ENCODE peak calls at places on chromosomes 12 and 14, in seven cellular contexts. One of them, this sample, is unnamed.

GRCh38 chr12:10212623-10213131 is at the start of gene GABARAPL1:
- DNase-seq in HCT116: peak; percentile 39
- DNase-seq in CD8-positive, alpha-beta T cell: peak; percentile 90
- DNase-seq in ovary: peak; percentile 89
- DNase-seq in psoas muscle: peak; percentile 94
- DNase-seq in neural progenitor cell: peak; percentile 85
- DNase-seq in Panc1: no peak
- DNase-seq in this sample: peak; percentile 88

GRCh38 chr14:28661171-28661772 is 105.3 kb upstream of the FOXG1 start:
- DNase-seq in psoas muscle: no peak
- DNase-seq in ovary: no peak
- DNase-seq in HCT116: no peak
- DNase-seq in CD8-positive, alpha-beta T cell: no peak
- DNase-seq in neural progenitor cell: peak; percentile 37
- DNase-seq in Panc1: no peak
- DNase-seq in this sample: no peak

GRCh38 chr14:34072921-34073320 is 122.0 kb upstream of the EGLN3 start:
- DNase-seq in CD8-positive, alpha-beta T cell: no peak
- DNase-seq in psoas muscle: no peak
- DNase-seq in HCT116: no peak
- DNase-seq in Panc1: no peak
- DNase-seq in neural progenitor cell: no peak
- DNase-seq in ovary: no peak
- DNase-seq in this sample: no peak

GRCh38 chr12:50188280-50188781 is 21.2 kb upstream of the CERS5 start:
- DNase-seq in Panc1: no peak
- DNase-seq in CD8-positive, alpha-beta T cell: no peak
- DNase-seq in HCT116: no peak
- DNase-seq in psoas muscle: no peak
- DNase-seq in ovary: no peak
- DNase-seq in neural progenitor cell: no peak
- DNase-seq in this sample: no peak

GRCh38 chr12:119988440-119988787 is 622 bp upstream of the BICDL1 start:
- DNase-seq in CD8-positive, alpha-beta T cell: no peak
- DNase-seq in psoas muscle: no peak
- DNase-seq in ovary: no peak
- DNase-seq in HCT116: no peak
- DNase-seq in neural progenitor cell: no peak
- DNase-seq in Panc1: no peak
- DNase-seq in this sample: no peak

GRCh38 chr12:71440393-71441349 is 1.1 kb downstream of the LGR5 start:
- DNase-seq in ovary: no peak
- DNase-seq in Panc1: no peak
- DNase-seq in CD8-positive, alpha-beta T cell: no peak
- DNase-seq in psoas muscle: peak; percentile 46
- DNase-seq in HCT116: no peak
- DNase-seq in neural progenitor cell: peak; percentile 61
- DNase-seq in this sample: peak; percentile 67

GRCh38 chr12:69701821-69702220 is 2.7 kb upstream of the BEST3 start:
- DNase-seq in psoas muscle: no peak
- DNase-seq in HCT116: no peak
- DNase-seq in Panc1: no peak
- DNase-seq in neural progenitor cell: no peak
- DNase-seq in ovary: no peak
- DNase-seq in CD8-positive, alpha-beta T cell: no peak
- DNase-seq in this sample: no peak

GRCh38 chr12:72330291-72330690 is 58.1 kb downstream of the TRHDE start:
- DNase-seq in HCT116: no peak
- DNase-seq in neural progenitor cell: peak; percentile 70
- DNase-seq in ovary: peak; percentile 11
- DNase-seq in psoas muscle: peak; percentile 51
- DNase-seq in Panc1: no peak
- DNase-seq in CD8-positive, alpha-beta T cell: no peak
- DNase-seq in this sample: no peak

GRCh38 chr14:68458840-68459469 is 333.9 kb downstream of the ZFP36L1 start:
- DNase-seq in psoas muscle: peak; percentile 76
- DNase-seq in neural progenitor cell: peak; percentile 56
- DNase-seq in HCT116: no peak
- DNase-seq in Panc1: no peak
- DNase-seq in ovary: no peak
- DNase-seq in CD8-positive, alpha-beta T cell: no peak
- DNase-seq in this sample: no peak

GRCh38 chr12:39300799-39301198 is 142.1 kb downstream of the KIF21A start:
- DNase-seq in Panc1: no peak
- DNase-seq in HCT116: no peak
- DNase-seq in CD8-positive, alpha-beta T cell: no peak
- DNase-seq in psoas muscle: no peak
- DNase-seq in ovary: no peak
- DNase-seq in neural progenitor cell: no peak
- DNase-seq in this sample: no peak

GRCh38 chr14:84090837-84091236 is 1439.1 kb upstream of the FLRT2 start:
- DNase-seq in neural progenitor cell: no peak
- DNase-seq in CD8-positive, alpha-beta T cell: no peak
- DNase-seq in psoas muscle: no peak
- DNase-seq in ovary: peak; percentile 17
- DNase-seq in HCT116: no peak
- DNase-seq in Panc1: no peak
- DNase-seq in this sample: no peak

GRCh38 chr12:78928200-78929074 is 63.9 kb downstream of the SYT1 start:
- DNase-seq in ovary: no peak
- DNase-seq in neural progenitor cell: no peak
- DNase-seq in CD8-positive, alpha-beta T cell: no peak
- DNase-seq in Panc1: peak; percentile 64
- DNase-seq in psoas muscle: no peak
- DNase-seq in HCT116: peak; percentile 87
- DNase-seq in this sample: no peak

GRCh38 chr14:79293482-79293881 is 917.8 kb downstream of the DIO2 start:
- DNase-seq in CD8-positive, alpha-beta T cell: no peak
- DNase-seq in psoas muscle: no peak
- DNase-seq in neural progenitor cell: no peak
- DNase-seq in Panc1: no peak
- DNase-seq in HCT116: no peak
- DNase-seq in ovary: no peak
- DNase-seq in this sample: no peak

GRCh38 chr14:73741386-73741875 is 27.2 kb upstream of the PNMA1 start:
- DNase-seq in ovary: peak; percentile 64
- DNase-seq in HCT116: no peak
- DNase-seq in Panc1: no peak
- DNase-seq in neural progenitor cell: peak; percentile 60
- DNase-seq in CD8-positive, alpha-beta T cell: peak; percentile 73
- DNase-seq in psoas muscle: peak; percentile 80
- DNase-seq in this sample: peak; percentile 83

GRCh38 chr12:124828264-124829007 is 35.2 kb downstream of the SCARB1 start:
- DNase-seq in CD8-positive, alpha-beta T cell: no peak
- DNase-seq in psoas muscle: no peak
- DNase-seq in ovary: no peak
- DNase-seq in Panc1: no peak
- DNase-seq in HCT116: no peak
- DNase-seq in neural progenitor cell: no peak
- DNase-seq in this sample: peak; percentile 78

GRCh38 chr14:75522224-75522764 is at the start of gene BATF:
- DNase-seq in CD8-positive, alpha-beta T cell: peak; percentile 73
- DNase-seq in HCT116: no peak
- DNase-seq in ovary: no peak
- DNase-seq in psoas muscle: no peak
- DNase-seq in neural progenitor cell: no peak
- DNase-seq in Panc1: no peak
- DNase-seq in this sample: peak; percentile 39

GRCh38 chr12:112380663-112381420 is 1.4 kb downstream of the HECTD4 start:
- DNase-seq in psoas muscle: no peak
- DNase-seq in Panc1: no peak
- DNase-seq in HCT116: no peak
- DNase-seq in CD8-positive, alpha-beta T cell: no peak
- DNase-seq in ovary: no peak
- DNase-seq in neural progenitor cell: peak; percentile 54
- DNase-seq in this sample: peak; percentile 45

GRCh38 chr12:122499991-122500684 is 594 bp downstream of the ZCCHC8 start:
- DNase-seq in ovary: peak; percentile 47
- DNase-seq in Panc1: no peak
- DNase-seq in neural progenitor cell: no peak
- DNase-seq in psoas muscle: peak; percentile 84
- DNase-seq in CD8-positive, alpha-beta T cell: peak; percentile 68
- DNase-seq in HCT116: peak; percentile 16
- DNase-seq in this sample: peak; percentile 56

GRCh38 chr12:110578522-110579238 is 4.4 kb downstream of the PPTC7 start:
- DNase-seq in neural progenitor cell: no peak
- DNase-seq in Panc1: no peak
- DNase-seq in HCT116: peak; percentile 88
- DNase-seq in CD8-positive, alpha-beta T cell: no peak
- DNase-seq in psoas muscle: no peak
- DNase-seq in ovary: no peak
- DNase-seq in this sample: no peak

GRCh38 chr12:15208140-15208539 is 13.1 kb downstream of the RERG start:
- DNase-seq in Panc1: no peak
- DNase-seq in HCT116: no peak
- DNase-seq in CD8-positive, alpha-beta T cell: no peak
- DNase-seq in ovary: no peak
- DNase-seq in psoas muscle: no peak
- DNase-seq in neural progenitor cell: no peak
- DNase-seq in this sample: no peak

GRCh38 chr14:24286996-24287395 is 12.6 kb downstream of the DHRS1 start:
- DNase-seq in Panc1: no peak
- DNase-seq in neural progenitor cell: no peak
- DNase-seq in ovary: no peak
- DNase-seq in CD8-positive, alpha-beta T cell: no peak
- DNase-seq in psoas muscle: no peak
- DNase-seq in HCT116: no peak
- DNase-seq in this sample: no peak

GRCh38 chr12:70255311-70255710 is 12.1 kb downstream of the CNOT2 start:
- DNase-seq in Panc1: no peak
- DNase-seq in HCT116: no peak
- DNase-seq in ovary: no peak
- DNase-seq in CD8-positive, alpha-beta T cell: no peak
- DNase-seq in psoas muscle: no peak
- DNase-seq in neural progenitor cell: no peak
- DNase-seq in this sample: no peak

DNA sequence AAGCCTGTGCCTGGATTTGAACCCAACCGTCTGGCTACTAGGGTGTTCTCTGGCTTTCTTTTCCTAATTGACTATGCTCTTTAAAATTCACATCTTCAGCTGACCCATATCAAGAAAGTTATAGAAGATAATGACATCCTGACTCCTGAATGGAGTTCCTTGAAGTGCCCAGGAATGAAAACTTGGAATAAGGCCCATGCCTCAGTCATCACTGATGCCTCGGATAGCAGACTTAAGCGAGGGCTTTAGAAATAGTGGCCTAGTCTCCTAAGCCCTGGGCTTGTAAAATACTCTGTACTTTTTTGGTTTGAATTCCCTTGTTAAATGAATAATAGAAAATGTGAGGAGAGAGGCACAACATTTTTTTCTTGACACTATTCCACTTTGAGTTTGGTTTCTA is 39.0 kb downstream of the CHST11 start:
- DNase-seq in ovary: no peak
- DNase-seq in Panc1: no peak
- DNase-seq in psoas muscle: no peak
- DNase-seq in CD8-positive, alpha-beta T cell: no peak
- DNase-seq in HCT116: no peak
- DNase-seq in neural progenitor cell: no peak
- DNase-seq in this sample: no peak
- H3K4me1 ChIP-seq in ovary: peaks cover 2% of the 10 kb centered on the region
- H3K4me1 ChIP-seq in Panc1: no peaks in the 10 kb centered on the region
- H3K4me1 ChIP-seq in psoas muscle: peaks cover 7% of the 10 kb centered on the region
- H3K4me1 ChIP-seq in CD8-positive, alpha-beta T cell: peaks cover 66% of the 10 kb centered on the region
- H3K4me1 ChIP-seq in HCT116: peaks cover 10% of the 10 kb centered on the region
- H3K4me1 ChIP-seq in neural progenitor cell: peaks cover 20% of the 10 kb centered on the region
- H3K4me1 ChIP-seq in this sample: no peaks in the 10 kb centered on the region

GRCh38 chr12:55631056-55631455 is 5.6 kb upstream of the OR10P1 start:
- DNase-seq in Panc1: no peak
- DNase-seq in ovary: no peak
- DNase-seq in neural progenitor cell: no peak
- DNase-seq in CD8-positive, alpha-beta T cell: no peak
- DNase-seq in HCT116: no peak
- DNase-seq in psoas muscle: no peak
- DNase-seq in this sample: no peak
- H3K4me1 ChIP-seq in Panc1: no peaks in the 10 kb centered on the region
- H3K4me1 ChIP-seq in ovary: no peaks in the 10 kb centered on the region
- H3K4me1 ChIP-seq in neural progenitor cell: no peaks in the 10 kb centered on the region
- H3K4me1 ChIP-seq in CD8-positive, alpha-beta T cell: no peaks in the 10 kb centered on the region
- H3K4me1 ChIP-seq in HCT116: no peaks in the 10 kb centered on the region
- H3K4me1 ChIP-seq in psoas muscle: no peaks in the 10 kb centered on the region
- H3K4me1 ChIP-seq in this sample: no peaks in the 10 kb centered on the region

DNA sequence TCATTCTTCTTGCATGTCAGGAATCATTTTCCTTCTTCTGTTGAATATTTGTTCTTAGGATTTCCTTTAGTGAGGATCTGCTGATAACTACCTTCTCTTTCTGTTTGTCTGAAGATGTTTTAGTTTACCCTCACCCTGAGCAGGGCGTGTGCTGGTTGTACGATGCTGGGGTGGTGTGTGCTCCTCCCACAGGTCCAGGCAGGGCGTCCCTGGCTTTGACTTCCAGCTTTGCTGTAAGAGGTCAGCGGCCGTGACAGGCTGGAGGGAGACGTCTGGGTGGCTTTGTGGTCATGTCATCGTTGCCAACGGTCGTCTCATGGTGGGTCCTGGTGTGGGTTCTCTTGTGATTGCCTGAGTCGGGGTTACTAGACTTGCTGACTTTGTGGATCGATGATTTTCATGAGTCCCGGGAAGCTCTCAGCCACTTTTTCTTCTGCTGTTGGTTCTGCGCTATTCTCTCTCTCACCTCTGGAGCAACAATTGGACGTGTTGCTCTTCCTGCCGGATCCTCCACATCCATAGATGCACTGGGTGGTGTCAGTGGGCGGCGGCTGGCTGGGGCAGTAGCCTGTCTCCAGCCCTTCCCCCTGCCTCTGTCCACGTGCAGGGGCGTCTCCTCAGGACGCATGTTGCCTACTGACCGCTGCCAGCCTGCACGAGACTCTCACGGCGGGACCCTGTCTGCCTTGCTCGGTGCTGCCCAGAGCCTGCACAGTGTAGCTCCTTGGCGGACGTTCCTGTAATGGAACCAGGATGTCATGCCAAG is 8.4 kb downstream of the PACS2 start:
- DNase-seq in Panc1: no peak
- DNase-seq in CD8-positive, alpha-beta T cell: no peak
- DNase-seq in neural progenitor cell: no peak
- DNase-seq in psoas muscle: no peak
- DNase-seq in ovary: no peak
- DNase-seq in HCT116: no peak
- DNase-seq in this sample: no peak
- H3K4me1 ChIP-seq in Panc1: no peaks in the 10 kb centered on the region
- H3K4me1 ChIP-seq in CD8-positive, alpha-beta T cell: no peaks in the 10 kb centered on the region
- H3K4me1 ChIP-seq in neural progenitor cell: peaks cover 22% of the 10 kb centered on the region
- H3K4me1 ChIP-seq in psoas muscle: peaks cover 48% of the 10 kb centered on the region
- H3K4me1 ChIP-seq in ovary: peaks cover 25% of the 10 kb centered on the region
- H3K4me1 ChIP-seq in HCT116: no peaks in the 10 kb centered on the region
- H3K4me1 ChIP-seq in this sample: no peaks in the 10 kb centered on the region

GRCh38 chr12:53999596-54000104 is 311 bp upstream of the HOXC9 start:
- DNase-seq in HCT116: peak; percentile 75
- DNase-seq in neural progenitor cell: no peak
- DNase-seq in Panc1: no peak
- DNase-seq in psoas muscle: peak; percentile 85
- DNase-seq in ovary: peak; percentile 72
- DNase-seq in CD8-positive, alpha-beta T cell: no peak
- DNase-seq in this sample: peak; percentile 20
- H3K4me1 ChIP-seq in HCT116: peaks cover 36% of the 10 kb centered on the region
- H3K4me1 ChIP-seq in neural progenitor cell: no peaks in the 10 kb centered on the region
- H3K4me1 ChIP-seq in Panc1: peaks cover 21% of the 10 kb centered on the region
- H3K4me1 ChIP-seq in psoas muscle: peaks cover 19% of the 10 kb centered on the region
- H3K4me1 ChIP-seq in ovary: peaks cover 4% of the 10 kb centered on the region
- H3K4me1 ChIP-seq in CD8-positive, alpha-beta T cell: peaks cover 42% of the 10 kb centered on the region
- H3K4me1 ChIP-seq in this sample: peaks cover 23% of the 10 kb centered on the region

This sample was measured in mucosa of descending colon.